ENCODE peak calls at places on chromosomes 4 and X, in six cellular contexts. G, P, S, N, L and H are unnamed samples.

GRCh38 chr4:11543710-11544109 is 115.0 kb upstream of the HS3ST1 start:
- DNase-seq in S (no peak), L (no peak), N (no peak), P (no peak), G (no peak), H (no peak)

GRCh38 chrX:16671005-16671404 is 21.0 kb downstream of the S100G start:
- DNase-seq in S (peak; percentile 59), P (peak; percentile 5), N (peak; percentile 3), G (no peak), L (no peak), H (peak; percentile 19)

GRCh38 chr4:155392486-155393184 is 15.9 kb upstream of the MAP9 start:
- DNase-seq in N (no peak), L (no peak), G (no peak), S (no peak), P (peak; percentile 7), H (no peak)

GRCh38 chr4:112073201-112073600 is 72.1 kb upstream of the FAM241A start:
- DNase-seq in L (no peak), G (no peak), S (no peak), P (no peak), N (no peak), H (no peak)

GRCh38 chr4:153451931-153452660 is 14.1 kb upstream of the TMEM131L start:
- DNase-seq in G (peak; percentile 46), S (no peak), N (no peak), P (no peak), L (no peak), H (no peak)

GRCh38 chr4:151276787-151277557 is at the start of gene PRSS48:
- DNase-seq in P (peak; percentile 55), N (peak; percentile 39), S (peak; percentile 69), G (peak; percentile 79), L (no peak), H (peak; percentile 24)

GRCh38 chr4:179750374-179750773 is 2308.1 kb upstream of the AGA start:
- DNase-seq in S (peak; percentile 76), L (no peak), G (no peak), N (no peak), P (no peak), H (no peak)

GRCh38 chrX:117407449-117408170 is 709.0 kb downstream of the KLHL13 start:
- DNase-seq in L (no peak), P (no peak), N (no peak), S (no peak), G (no peak), H (no peak)

GRCh38 chrX:128653524-128653923 is 601.3 kb upstream of the ACTRT1 start:
- DNase-seq in S (no peak), G (no peak), N (no peak), P (no peak), L (no peak), H (no peak)

GRCh38 chr4:168605411-168605810 is 108.6 kb downstream of the PALLD start:
- DNase-seq in L (no peak), N (no peak), P (no peak), G (no peak), S (no peak), H (no peak)

GRCh38 chrX:72054776-72055495 is 76.8 kb downstream of the RTL5 start:
- DNase-seq in L (no peak), G (no peak), S (no peak), P (no peak), N (no peak), H (no peak)

GRCh38 chr4:159229164-159229563 is 126.3 kb downstream of the RAPGEF2 start:
- DNase-seq in P (peak; percentile 80), N (no peak), L (no peak), S (no peak), G (no peak), H (no peak)

GRCh38 chrX:54891573-54891972 is 29.1 kb upstream of the TRO start:
- DNase-seq in L (no peak), S (peak; percentile 58), N (no peak), P (peak; percentile 21), G (no peak), H (no peak)

GRCh38 chr4:51894246-51894645 is 51.3 kb downstream of the DCUN1D4 start:
- DNase-seq in S (no peak), N (no peak), P (no peak), L (no peak), G (no peak), H (no peak)

GRCh38 chrX:68829594-68830485 is 1.0 kb downstream of the EFNB1 start:
- DNase-seq in G (no peak), L (no peak), P (no peak), N (no peak), S (no peak), H (peak; percentile 16)

GRCh38 chr4:14415146-14415545 is 587.1 kb upstream of the CPEB2 start:
- DNase-seq in G (no peak), L (no peak), N (no peak), S (no peak), P (no peak), H (no peak)

GRCh38 chrX:17706676-17707075 is 30.6 kb upstream of the SCML1 start:
- DNase-seq in G (no peak), L (no peak), N (no peak), P (peak; percentile 89), S (no peak), H (no peak)

GRCh38 chr4:8514391-8514790 is 65.8 kb upstream of the GPR78 start:
- DNase-seq in G (no peak), N (no peak), P (no peak), L (no peak), S (no peak), H (no peak)

GRCh38 chr4:186728631-186729271 is 5.1 kb upstream of the FAT1 start:
- DNase-seq in G (no peak), L (no peak), S (no peak), N (no peak), P (peak; percentile 86), H (no peak)

GRCh38 chr4:137597751-137598493 is 65.6 kb upstream of the PCDH18 start:
- DNase-seq in P (no peak), N (no peak), S (no peak), G (no peak), L (no peak), H (no peak)

GRCh38 chr4:92121099-92121498 is 182.7 kb upstream of the GRID2 start:
- DNase-seq in G (no peak), P (no peak), N (no peak), L (no peak), S (no peak), H (no peak)

GRCh38 chr4:26964512-26964911 is 103.9 kb downstream of the STIM2 start:
- DNase-seq in P (no peak), G (no peak), S (no peak), N (no peak), L (no peak), H (no peak)

GRCh38 chr4:88535090-88535755 is 11.6 kb upstream of the PYURF start:
- DNase-seq in S (no peak), P (no peak), L (no peak), N (no peak), G (no peak), H (no peak)

DNA sequence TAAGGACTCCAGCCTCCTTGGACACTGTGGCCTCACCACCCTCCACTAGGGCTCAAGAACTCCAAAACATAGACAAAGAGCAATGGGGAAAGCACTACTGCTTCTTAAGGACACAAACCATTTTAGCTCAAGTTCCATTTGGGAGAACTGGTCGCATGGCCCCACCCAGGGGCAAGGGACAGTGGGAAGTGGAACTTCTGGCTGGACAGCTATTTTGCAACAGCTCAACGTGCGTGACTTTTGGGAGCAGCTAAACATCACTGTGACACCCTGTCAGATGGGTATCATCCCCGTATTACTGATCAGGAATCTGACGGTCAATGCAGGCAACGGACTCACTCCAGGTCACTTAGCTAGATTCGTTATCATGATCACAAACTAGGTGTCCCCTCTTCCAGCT is 9.0 kb upstream of the GLOD5 start:
- DNase-seq in L (no peak), P (no peak), S (no peak), N (no peak), G (no peak), H (no peak)
- TF ChIP-seq POLR2A in L (no peak), P (no peak), S (no peak), N (no peak), G (no peak), H (no peak)

GRCh38 chrX:2499507-2499906 is 1.3 kb downstream of the DHRSX start:
- DNase-seq in S (no peak), P (no peak), L (no peak), N (no peak), G (no peak), H (no peak)

GRCh38 chrX:2500681-2501151 is at the start of the genes DHRSX and ZBED1:
- DNase-seq in P (no peak), N (peak; percentile 69), G (no peak), S (peak; percentile 29), L (no peak), H (peak; percentile 77)

GRCh38 chrX:2497961-2498780 is 2.6 kb downstream of the DHRSX start:
- DNase-seq in G (no peak), S (no peak), L (no peak), N (no peak), P (peak; percentile 97), H (no peak)

GRCh38 chrX:2500091-2500680 is 590 bp downstream of the DHRSX start:
- DNase-seq in S (peak; percentile 45), N (no peak), P (peak; percentile 18), G (no peak), L (no peak), H (peak; percentile 61)

GRCh38 chrX:2498781-2499302 is 1.9 kb downstream of the DHRSX start:
- DNase-seq in S (peak; percentile 43), G (no peak), P (peak; percentile 65), L (no peak), N (no peak), H (no peak)
- TF ChIP-seq TAF1 in S (no peak), G (no peak), P (no peak), L (no peak), N (no peak), H (no peak)

GRCh38 chr4:56164921-56165320 is 216.2 kb downstream of the CEP135 start:
- DNase-seq in L (no peak), G (no peak), P (no peak), N (no peak), S (no peak), H (no peak)
- TF ChIP-seq POLR2AphosphoS5 in L (no peak), G (no peak), P (no peak), N (no peak), S (no peak), H (no peak)

GRCh38 chr4:98260579-98261290 is 449 bp upstream of the RAP1GDS1 start:
- DNase-seq in N (peak; percentile 90), L (peak; percentile 83), G (peak; percentile 83), S (peak; percentile 96), P (peak; percentile 89), H (peak; percentile 86)
- TF ChIP-seq POLR2A in N (peak; percentile 71), L (peak; percentile 89), G (peak; percentile 74), S (peak; percentile 94), P (peak; percentile 80), H (peak; percentile 69)

DNA sequence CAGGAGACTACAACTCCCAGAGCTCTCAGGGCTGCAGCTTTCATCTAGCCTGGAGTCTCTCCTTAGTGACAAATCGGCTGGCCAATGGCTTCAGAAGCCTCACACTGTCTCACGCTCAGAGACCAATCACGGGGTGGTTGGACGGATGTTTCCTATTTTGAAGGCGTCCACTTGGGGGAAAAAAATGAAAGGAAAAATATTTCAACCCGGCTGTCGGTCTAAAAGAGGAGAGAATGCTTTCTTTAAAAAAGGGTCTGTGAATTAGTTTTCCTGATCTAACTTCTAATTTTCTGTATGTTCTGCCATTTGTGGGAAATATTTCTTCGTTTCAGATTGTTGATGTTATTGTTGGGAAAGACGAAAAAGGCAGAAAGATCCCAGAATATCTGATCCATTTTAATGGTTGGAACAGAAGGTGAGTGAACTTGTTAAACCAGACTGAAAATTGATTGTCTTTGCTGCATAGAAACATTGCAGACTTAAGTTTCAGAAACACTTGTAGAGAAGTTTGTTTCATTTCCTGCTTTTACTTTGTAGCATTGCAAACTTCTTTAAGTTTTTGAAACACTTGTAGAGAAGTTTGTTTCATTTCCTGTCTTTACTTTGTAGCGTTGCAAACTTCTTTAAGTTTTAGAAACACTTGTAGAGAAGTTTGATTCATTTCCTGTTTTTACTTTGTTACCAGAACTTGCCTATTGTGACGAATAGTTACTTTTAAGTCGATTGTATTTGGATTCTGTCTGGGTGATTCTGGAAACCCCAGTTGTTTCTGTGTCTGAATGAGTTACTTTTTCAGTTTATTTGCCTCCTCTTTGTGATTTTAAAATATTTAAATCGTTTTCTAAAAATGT is 1.6 kb downstream of the MSL3 start:
- DNase-seq in N (peak; percentile 23), P (peak; percentile 88), S (peak; percentile 90), G (peak; percentile 38), L (peak; percentile 70), H (peak; percentile 36)
- TF ChIP-seq TAF1 in N (no peak), P (no peak), S (no peak), G (no peak), L (no peak), H (no peak)